ENCODE peak calls at places on chromosomes 5 and 9, in ten cellular contexts. Y, T, N, V, B, C, S, P, R and G are unnamed samples.
A peak's percentile ranks its signal among the peaks of the same experiment; 100 is the strongest.

GRCh38 chr9:93667627-93668026 is 91.2 kb downstream of the PHF2 start:
- DNase-seq in Y (peak; percentile 9), T (peak; percentile 6), N (peak; percentile 4), V (no peak), B (no peak), C (no peak), S (peak; percentile 35), P (peak; percentile 53), R (no peak), G (no peak)

GRCh38 chr5:54719384-54720306 is 202.1 kb downstream of the SNX18 start:
- DNase-seq in Y (peak; percentile 56), T (no peak), N (no peak), V (no peak), B (peak; percentile 92), C (no peak), S (no peak), P (no peak), R (peak; percentile 53), G (no peak)

GRCh38 chr9:90807006-90807405 is 5.4 kb downstream of the SYK start:
- DNase-seq in Y (no peak), T (no peak), N (no peak), V (no peak), B (no peak), C (no peak), S (no peak), P (no peak), R (no peak), G (no peak)

GRCh38 chr9:137268538-137269201 is 8.9 kb upstream of the TOR4A start:
- DNase-seq in Y (no peak), T (no peak), N (no peak), V (peak; percentile 48), B (no peak), C (no peak), S (no peak), P (no peak), R (no peak), G (no peak)

GRCh38 chr9:130341128-130341527 is 75.6 kb downstream of the HMCN2 start:
- DNase-seq in Y (no peak), T (no peak), N (no peak), V (no peak), B (no peak), C (no peak), S (no peak), P (peak; percentile 53), R (no peak), G (no peak)

GRCh38 chr9:36964791-36965190 is 69.3 kb downstream of the PAX5 start:
- DNase-seq in Y (peak; percentile 4), T (no peak), N (no peak), V (no peak), B (no peak), C (no peak), S (no peak), P (no peak), R (no peak), G (no peak)

GRCh38 chr9:88949961-88950340 is 41.3 kb upstream of the S1PR3 start:
- DNase-seq in Y (no peak), T (no peak), N (no peak), V (no peak), B (no peak), C (peak; percentile 58), S (no peak), P (no peak), R (no peak), G (no peak)

GRCh38 chr5:147617191-147617606 is 107.3 kb upstream of the DPYSL3 start:
- DNase-seq in Y (no peak), T (no peak), N (peak; percentile 33), V (no peak), B (no peak), C (no peak), S (no peak), P (no peak), R (no peak), G (no peak)

GRCh38 chr5:7881091-7881490 is 12.1 kb downstream of the MTRR start:
- DNase-seq in Y (no peak), T (no peak), N (no peak), V (no peak), B (no peak), C (no peak), S (no peak), P (no peak), R (no peak), G (no peak)

GRCh38 chr5:73818357-73818756 is 192.4 kb downstream of the ARHGEF28 start:
- DNase-seq in Y (no peak), T (no peak), N (no peak), V (no peak), B (no peak), C (peak; percentile 66), S (no peak), P (no peak), R (no peak), G (no peak)

GRCh38 chr5:102833146-102833545 is 78.0 kb downstream of the PAM start:
- DNase-seq in Y (no peak), T (no peak), N (no peak), V (no peak), B (no peak), C (no peak), S (no peak), P (no peak), R (no peak), G (no peak)

GRCh38 chr5:36721664-36722063 is 115.3 kb downstream of the SLC1A3 start:
- DNase-seq in Y (no peak), T (no peak), N (no peak), V (no peak), B (no peak), C (no peak), S (no peak), P (no peak), R (no peak), G (no peak)

GRCh38 chr9:105681313-105681712 is 13.0 kb upstream of the TMEM38B start:
- DNase-seq in Y (no peak), T (no peak), N (no peak), V (no peak), B (no peak), C (no peak), S (no peak), P (no peak), R (no peak), G (no peak)

GRCh38 chr5:35771839-35772238 is 84.9 kb upstream of the IL7R start:
- DNase-seq in Y (no peak), T (no peak), N (no peak), V (no peak), B (no peak), C (no peak), S (no peak), P (no peak), R (no peak), G (no peak)

GRCh38 chr9:71924576-71924975 is 13.1 kb downstream of the C9orf85 start:
- DNase-seq in Y (no peak), T (no peak), N (no peak), V (no peak), B (no peak), C (no peak), S (no peak), P (no peak), R (no peak), G (no peak)

GRCh38 chr5:60776343-60776742 is 67.7 kb downstream of the ELOVL7 start:
- DNase-seq in Y (no peak), T (no peak), N (no peak), V (no peak), B (no peak), C (no peak), S (no peak), P (no peak), R (no peak), G (no peak)

GRCh38 chr5:60779431-60779830 is 64.6 kb downstream of the ELOVL7 start:
- DNase-seq in Y (no peak), T (no peak), N (no peak), V (no peak), B (no peak), C (peak; percentile 58), S (no peak), P (no peak), R (no peak), G (no peak)
- H3K4me3 ChIP-seq in Y (no peak overlapping the region), T (no peak overlapping the region), N (no peak overlapping the region), V (no peak overlapping the region), B (no peak overlapping the region), C (no peak overlapping the region), S (no peak overlapping the region), P (no peak overlapping the region), R (no peak overlapping the region), G (no peak overlapping the region)

GRCh38 chr5:151023651-151024050 is 3.3 kb downstream of the GPX3 start:
- DNase-seq in Y (peak; percentile 89), T (peak; percentile 64), N (peak; percentile 52), V (peak; percentile 65), B (no peak), C (peak; percentile 15), S (no peak), P (no peak), R (peak; percentile 58), G (peak; percentile 80)
- H3K4me1 ChIP-seq in Y (no peaks in the 10 kb centered on the region), T (peaks cover 74% of the 10 kb centered on the region), N (peaks cover 51% of the 10 kb centered on the region), V (peaks cover 58% of the 10 kb centered on the region), B (peaks cover 3% of the 10 kb centered on the region), C (peaks cover 12% of the 10 kb centered on the region), S (peaks cover 10% of the 10 kb centered on the region), P (peaks cover 50% of the 10 kb centered on the region), R (peaks cover 28% of the 10 kb centered on the region), G (no peaks in the 10 kb centered on the region)

GRCh38 chr5:38267372-38267771 is 9.0 kb downstream of the EGFLAM start:
- DNase-seq in Y (no peak), T (no peak), N (no peak), V (no peak), B (no peak), C (no peak), S (no peak), P (no peak), R (no peak), G (no peak)

GRCh38 chr5:38263983-38264382 is 5.6 kb downstream of the EGFLAM start:
- DNase-seq in Y (no peak), T (no peak), N (no peak), V (no peak), B (no peak), C (no peak), S (no peak), P (no peak), R (no peak), G (no peak)

DNA sequence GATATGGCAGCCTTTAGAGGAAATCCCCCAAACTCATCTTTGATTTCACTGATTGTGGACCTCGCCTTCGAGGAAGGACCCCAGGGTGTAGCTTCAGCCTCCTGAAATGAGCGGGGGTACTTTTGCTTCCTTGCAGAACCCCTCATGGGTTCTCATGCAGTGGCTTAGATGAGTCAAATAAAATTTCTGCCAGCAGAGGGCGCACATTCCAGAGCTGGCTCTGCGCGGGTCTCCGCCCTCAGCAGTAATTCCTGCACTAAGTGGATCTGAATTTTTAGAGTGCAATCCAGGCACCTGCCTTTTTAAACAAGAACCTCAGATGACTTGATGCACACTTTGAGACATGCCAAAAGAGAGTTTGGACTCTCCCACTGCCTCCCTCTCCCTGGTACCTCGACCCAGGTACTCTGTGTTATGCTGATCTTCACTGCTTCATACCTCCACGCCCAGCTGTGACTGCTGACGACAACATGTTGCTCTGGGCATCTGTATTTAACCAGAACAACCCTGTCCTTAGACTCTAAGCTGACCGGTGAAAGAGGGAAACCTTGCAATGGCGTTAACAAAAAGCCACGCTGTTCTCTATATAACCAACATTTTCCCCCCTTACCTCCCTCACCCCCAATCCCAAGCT is 7.3 kb downstream of the EGFLAM start:
- DNase-seq in Y (no peak), T (peak; percentile 34), N (peak; percentile 60), V (peak; percentile 34), B (peak; percentile 88), C (no peak), S (no peak), P (no peak), R (peak; percentile 61), G (peak; percentile 31)
- H3K4me3 ChIP-seq in Y (no peak overlapping the region), T (peak overlapping the region; percentile 15), N (no peak overlapping the region), V (no peak overlapping the region), B (no peak overlapping the region), C (no peak overlapping the region), S (no peak overlapping the region), P (no peak overlapping the region), R (no peak overlapping the region), G (no peak overlapping the region)

GRCh38 chr9:98248737-98249474 is 6.5 kb downstream of the TBC1D2 start:
- DNase-seq in Y (peak; percentile 90), T (peak; percentile 44), N (peak; percentile 55), V (peak; percentile 68), B (no peak), C (peak; percentile 78), S (no peak), P (peak; percentile 91), R (peak; percentile 35), G (peak; percentile 91)
- H3K4me1 ChIP-seq in Y (no peaks in the 10 kb centered on the region), T (no peaks in the 10 kb centered on the region), N (peaks cover 3% of the 10 kb centered on the region), V (no peaks in the 10 kb centered on the region), B (no peaks in the 10 kb centered on the region), C (peaks cover 97% of the 10 kb centered on the region), S (peaks cover 10% of the 10 kb centered on the region), P (peaks cover 23% of the 10 kb centered on the region), R (peaks cover 5% of the 10 kb centered on the region), G (peaks cover 46% of the 10 kb centered on the region)